ENCODE peak calls at places on chromosomes 5 and 9, in nine cellular contexts. C, P, N, F, Z, G, O, H and L are unnamed samples.

GRCh38 chr5:126516852-126517251 is 78.2 kb downstream of the ALDH7A1 start:
- DNase-seq in C (no peak), P (no peak), N (no peak), F (no peak), Z (no peak), G (no peak), O (no peak), H (no peak), L (no peak)

GRCh38 chr5:137195483-137195882 is 303.6 kb downstream of the SPOCK1 start:
- DNase-seq in C (no peak), P (peak; percentile 21), N (no peak), F (no peak), Z (no peak), G (no peak), O (no peak), H (no peak), L (no peak)

GRCh38 chr9:92722386-92723298 is 42.0 kb downstream of the BICD2 start:
- DNase-seq in C (no peak), P (no peak), N (no peak), F (peak; percentile 51), Z (no peak), G (no peak), O (no peak), H (no peak), L (no peak)

GRCh38 chr9:842918-843468 is 1.5 kb downstream of the DMRT1 start:
- DNase-seq in C (no peak), P (no peak), N (no peak), F (no peak), Z (no peak), G (no peak), O (no peak), H (no peak), L (no peak)

GRCh38 chr9:85248514-85249312 is 493.0 kb downstream of the AGTPBP1 start:
- DNase-seq in C (no peak), P (no peak), N (no peak), F (no peak), Z (no peak), G (no peak), O (no peak), H (no peak), L (no peak)

GRCh38 chr9:81729141-81729540 is 39.8 kb upstream of the TLE1 start:
- DNase-seq in C (peak; percentile 33), P (no peak), N (no peak), F (no peak), Z (no peak), G (no peak), O (no peak), H (no peak), L (no peak)

GRCh38 chr5:140632366-140633080 is 452 bp downstream of the CD14 start:
- DNase-seq in C (peak; percentile 37), P (peak; percentile 66), N (peak; percentile 58), F (peak; percentile 90), Z (no peak), G (peak; percentile 75), O (no peak), H (peak; percentile 68), L (peak; percentile 43)

GRCh38 chr5:74945561-74946165 is 79.5 kb upstream of the FAM169A start:
- DNase-seq in C (no peak), P (no peak), N (no peak), F (no peak), Z (no peak), G (no peak), O (no peak), H (peak; percentile 34), L (no peak)

GRCh38 chr9:78777747-78778146 is 480.8 kb downstream of the PSAT1 start:
- DNase-seq in C (no peak), P (no peak), N (no peak), F (no peak), Z (no peak), G (no peak), O (no peak), H (no peak), L (no peak)

GRCh38 chr5:159210306-159210722 is 961 bp upstream of the RNF145 start:
- DNase-seq in C (peak; percentile 9), P (no peak), N (no peak), F (no peak), Z (no peak), G (no peak), O (peak; percentile 55), H (peak; percentile 29), L (no peak)

GRCh38 chr9:105204416-105204815 is 40.0 kb upstream of the SLC44A1 start:
- DNase-seq in C (no peak), P (no peak), N (no peak), F (no peak), Z (no peak), G (no peak), O (no peak), H (no peak), L (no peak)

GRCh38 chr5:56412601-56413379 is 179.7 kb upstream of the ANKRD55 start:
- DNase-seq in C (peak; percentile 89), P (peak; percentile 56), N (peak; percentile 41), F (peak; percentile 78), Z (no peak), G (no peak), O (no peak), H (peak; percentile 67), L (peak; percentile 56)

GRCh38 chr5:35202319-35203111 is 27.8 kb downstream of the PRLR start:
- DNase-seq in C (no peak), P (no peak), N (peak; percentile 68), F (peak; percentile 52), Z (peak; percentile 35), G (no peak), O (peak; percentile 42), H (peak; percentile 29), L (no peak)

GRCh38 chr5:39717186-39717897 is 292.6 kb upstream of the DAB2 start:
- DNase-seq in C (no peak), P (no peak), N (no peak), F (no peak), Z (no peak), G (no peak), O (no peak), H (no peak), L (no peak)

GRCh38 chr5:1354491-1355033 is 9.7 kb upstream of the CLPTM1L start:
- DNase-seq in C (no peak), P (no peak), N (no peak), F (no peak), Z (no peak), G (no peak), O (no peak), H (no peak), L (no peak)

GRCh38 chr5:1521054-1521453 is 2.7 kb downstream of the LPCAT1 start:
- DNase-seq in C (no peak), P (no peak), N (peak; percentile 14), F (no peak), Z (no peak), G (peak; percentile 34), O (no peak), H (no peak), L (peak; percentile 3)

GRCh38 chr5:6096101-6096500 is 282.2 kb downstream of the MED10 start:
- DNase-seq in C (no peak), P (no peak), N (no peak), F (no peak), Z (no peak), G (no peak), O (no peak), H (no peak), L (no peak)
- TF ChIP-seq CTCF in C (no peak), P (no peak), N (no peak), F (no peak), Z (no peak), G (no peak), O (no peak), H (no peak), L (no peak)

DNA sequence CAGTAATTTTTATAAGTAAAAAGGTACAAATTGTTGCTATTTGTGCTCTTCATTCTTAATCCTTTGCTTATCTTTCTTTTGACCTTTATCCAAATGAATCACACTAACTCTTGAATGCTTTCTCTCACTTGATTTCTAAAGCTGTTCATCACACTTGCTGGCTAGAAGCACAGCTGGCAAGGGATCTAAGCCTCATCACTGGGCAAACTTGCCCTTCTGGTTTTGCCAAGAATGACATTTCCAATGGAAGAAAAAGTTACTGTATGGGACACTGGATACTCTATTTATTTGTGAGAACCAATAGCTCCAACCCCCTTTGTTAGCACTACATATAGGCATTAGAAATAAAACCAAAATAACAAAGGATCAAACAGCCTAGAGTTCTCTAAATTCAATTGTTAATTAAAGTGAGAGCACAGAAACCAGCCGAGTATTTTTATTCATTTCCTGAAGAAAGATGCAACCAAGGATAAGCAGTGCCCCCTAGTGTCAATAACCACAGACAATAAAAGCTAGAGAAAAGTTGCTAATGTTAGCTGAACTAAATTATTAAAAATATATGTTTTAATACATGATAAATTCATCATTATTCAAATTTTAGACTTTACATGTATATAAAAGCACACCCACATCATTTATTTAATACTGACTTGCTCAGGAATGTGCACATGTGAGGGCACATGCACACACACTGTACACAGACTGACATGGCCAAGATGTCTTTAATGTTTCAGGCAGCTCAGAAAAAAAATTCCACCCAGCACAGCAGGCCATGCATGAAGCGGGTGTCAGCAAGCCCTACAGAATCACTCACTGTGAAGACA is 59.8 kb upstream of the POU5F2 start:
- DNase-seq in C (peak; percentile 67), P (no peak), N (no peak), F (no peak), Z (peak; percentile 39), G (no peak), O (no peak), H (peak; percentile 16), L (no peak)
- TF ChIP-seq CTCF in C (peak; percentile 46), P (peak; percentile 61), N (peak; percentile 37), F (peak; percentile 70), Z (peak; percentile 89), G (peak; percentile 54), O (peak; percentile 93), H (peak; percentile 43), L (peak; percentile 28)

DNA sequence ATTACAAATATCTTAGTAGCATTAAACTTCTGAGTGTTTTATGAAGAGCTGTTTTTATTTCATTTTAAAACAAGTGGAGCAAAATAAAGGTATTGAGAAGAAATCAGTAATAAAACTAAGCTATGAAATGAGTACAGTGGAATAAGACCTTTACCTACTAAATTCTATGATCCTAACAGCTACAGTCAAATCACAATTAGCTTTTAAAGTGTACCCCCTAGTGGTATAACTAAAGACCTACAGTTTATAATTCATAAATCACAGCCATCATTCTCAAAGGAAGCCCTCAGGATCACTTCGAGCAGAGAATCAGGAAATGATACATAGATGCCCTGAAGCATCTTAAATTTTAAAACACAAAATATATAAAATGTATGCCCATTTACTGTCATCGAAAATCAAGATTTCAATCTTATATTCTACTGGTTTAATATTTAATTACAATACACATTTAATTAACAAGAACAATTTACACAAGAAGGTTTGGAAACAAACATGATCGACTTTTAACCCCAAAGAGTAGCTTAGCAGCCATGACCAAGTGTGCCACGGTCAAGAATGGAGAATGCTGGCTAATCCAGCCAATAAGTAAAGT is 12.3 kb downstream of the CCNH start:
- DNase-seq in C (peak; percentile 41), P (no peak), N (no peak), F (no peak), Z (no peak), G (no peak), O (peak; percentile 57), H (peak; percentile 34), L (no peak)
- TF ChIP-seq CTCF in C (peak; percentile 74), P (peak; percentile 65), N (peak; percentile 54), F (peak; percentile 60), Z (peak; percentile 80), G (peak; percentile 48), O (peak; percentile 69), H (peak; percentile 24), L (peak; percentile 17)

DNA sequence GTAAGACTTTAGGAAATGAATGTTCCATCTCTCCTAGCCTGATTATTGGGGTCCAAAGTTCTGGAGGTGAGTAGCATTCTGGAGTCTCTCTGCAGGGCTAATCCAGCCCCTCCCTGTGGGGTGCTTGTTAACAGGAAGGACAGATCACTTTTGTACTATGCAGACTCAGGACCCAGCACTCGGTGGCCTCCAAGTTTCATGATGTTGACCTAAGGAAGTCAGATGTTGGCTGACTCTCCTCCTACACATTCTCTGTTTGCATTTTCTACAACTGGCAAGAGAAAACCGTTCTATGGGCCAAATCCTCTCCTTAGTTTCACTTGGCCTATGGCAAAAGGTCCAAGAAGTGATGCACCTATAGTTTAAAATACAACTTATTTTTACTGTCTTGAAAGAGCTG is 5.5 kb upstream of the PDE8B start:
- DNase-seq in C (no peak), P (no peak), N (no peak), F (no peak), Z (no peak), G (no peak), O (no peak), H (peak; percentile 30), L (no peak)
- TF ChIP-seq CTCF in C (no peak), P (no peak), N (no peak), F (no peak), Z (no peak), G (no peak), O (no peak), H (no peak), L (no peak)